ENCODE peak calls at places on chromosomes 16 and 17, in seven cellular contexts. One of them, this sample, is unnamed.

GRCh38 chr17:63154586-63155244 is 188.7 kb downstream of the TANC2 start:
- DNase-seq in K562: no peak
- DNase-seq in GM12878: no peak
- DNase-seq in HCT116: no peak
- DNase-seq in SK-N-SH: no peak
- DNase-seq in HepG2: no peak
- DNase-seq in H1: no peak
- DNase-seq in this sample: no peak

GRCh38 chr17:51046527-51047384 is 73.9 kb downstream of the SPAG9 start:
- DNase-seq in K562: no peak
- DNase-seq in GM12878: no peak
- DNase-seq in HCT116: no peak
- DNase-seq in SK-N-SH: peak
- DNase-seq in HepG2: peak
- DNase-seq in H1: peak
- DNase-seq in this sample: no peak

GRCh38 chr16:88619859-88620655 is 18.3 kb upstream of the IL17C start:
- DNase-seq in K562: no peak
- DNase-seq in GM12878: no peak
- DNase-seq in HCT116: no peak
- DNase-seq in SK-N-SH: no peak
- DNase-seq in HepG2: no peak
- DNase-seq in H1: no peak
- DNase-seq in this sample: no peak

GRCh38 chr17:53336281-53336680 is 486.4 kb upstream of the KIF2B start:
- DNase-seq in K562: no peak
- DNase-seq in GM12878: no peak
- DNase-seq in HCT116: no peak
- DNase-seq in SK-N-SH: no peak
- DNase-seq in HepG2: no peak
- DNase-seq in H1: no peak
- DNase-seq in this sample: no peak

GRCh38 chr17:15886804-15887203 is 58.1 kb upstream of the ADORA2B start:
- DNase-seq in K562: no peak
- DNase-seq in GM12878: no peak
- DNase-seq in HCT116: no peak
- DNase-seq in SK-N-SH: no peak
- DNase-seq in HepG2: no peak
- DNase-seq in H1: no peak
- DNase-seq in this sample: no peak

GRCh38 chr17:49910094-49910857 is 58.7 kb upstream of the DLX4 start:
- DNase-seq in K562: peak
- DNase-seq in GM12878: no peak
- DNase-seq in HCT116: no peak
- DNase-seq in SK-N-SH: peak
- DNase-seq in HepG2: no peak
- DNase-seq in H1: no peak
- DNase-seq in this sample: peak

GRCh38 chr17:45940826-45941225 is 46.5 kb downstream of the MAPT start:
- DNase-seq in K562: no peak
- DNase-seq in GM12878: no peak
- DNase-seq in HCT116: no peak
- DNase-seq in SK-N-SH: no peak
- DNase-seq in HepG2: no peak
- DNase-seq in H1: no peak
- DNase-seq in this sample: peak

GRCh38 chr16:57480127-57480753 is 6.1 kb downstream of the DOK4 start:
- DNase-seq in K562: peak
- DNase-seq in GM12878: no peak
- DNase-seq in HCT116: no peak
- DNase-seq in SK-N-SH: peak
- DNase-seq in HepG2: peak
- DNase-seq in H1: no peak
- DNase-seq in this sample: no peak

GRCh38 chr16:85090873-85091521 is 21.3 kb downstream of the CIBAR2 start:
- DNase-seq in K562: no peak
- DNase-seq in GM12878: no peak
- DNase-seq in HCT116: no peak
- DNase-seq in SK-N-SH: peak
- DNase-seq in HepG2: no peak
- DNase-seq in H1: no peak
- DNase-seq in this sample: no peak

GRCh38 chr17:48030531-48030930 is 7.1 kb downstream of the COPZ2 start:
- DNase-seq in K562: no peak
- DNase-seq in GM12878: no peak
- DNase-seq in HCT116: no peak
- DNase-seq in SK-N-SH: no peak
- DNase-seq in HepG2: no peak
- DNase-seq in H1: no peak
- DNase-seq in this sample: no peak

GRCh38 chr16:7505495-7505894 is 172.8 kb downstream of the RBFOX1 start:
- DNase-seq in K562: no peak
- DNase-seq in GM12878: no peak
- DNase-seq in HCT116: no peak
- DNase-seq in SK-N-SH: no peak
- DNase-seq in HepG2: no peak
- DNase-seq in H1: no peak
- DNase-seq in this sample: no peak

GRCh38 chr16:57372372-57373116 is at the start of gene CX3CL1:
- DNase-seq in K562: no peak
- DNase-seq in GM12878: no peak
- DNase-seq in HCT116: no peak
- DNase-seq in SK-N-SH: peak
- DNase-seq in HepG2: peak
- DNase-seq in H1: no peak
- DNase-seq in this sample: no peak

GRCh38 chr17:64992325-64992802 is 64.2 kb downstream of the GNA13 start:
- DNase-seq in K562: no peak
- DNase-seq in GM12878: no peak
- DNase-seq in HCT116: peak
- DNase-seq in SK-N-SH: no peak
- DNase-seq in HepG2: peak
- DNase-seq in H1: no peak
- DNase-seq in this sample: peak

GRCh38 chr16:71526111-71526998 is at the start of gene CHST4:
- DNase-seq in K562: no peak
- DNase-seq in GM12878: no peak
- DNase-seq in HCT116: no peak
- DNase-seq in SK-N-SH: no peak
- DNase-seq in HepG2: no peak
- DNase-seq in H1: peak
- DNase-seq in this sample: no peak

DNA sequence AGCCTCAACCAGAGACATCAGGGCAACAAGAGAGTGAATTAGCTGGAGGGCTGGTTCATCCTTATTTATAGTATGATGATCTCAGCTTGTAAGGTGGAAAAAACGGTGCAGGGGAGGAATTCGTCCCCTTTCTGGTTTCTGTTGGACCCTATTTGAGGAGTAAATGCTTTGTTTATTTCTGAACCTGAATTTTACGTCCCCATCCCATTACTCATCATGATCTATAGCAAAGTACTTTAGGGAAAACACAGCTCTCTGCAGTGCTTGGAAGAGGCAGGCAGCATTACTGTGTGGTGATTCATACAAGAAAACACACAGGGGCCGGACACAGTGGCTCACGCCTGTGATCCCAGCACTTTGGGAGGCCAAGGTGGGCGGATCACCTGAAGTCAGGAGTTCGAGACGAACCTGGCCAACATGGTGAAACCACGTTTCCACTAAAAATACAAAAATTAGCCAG is 8.0 kb upstream of the VAT1L start:
- DNase-seq in K562: no peak
- DNase-seq in GM12878: no peak
- DNase-seq in HCT116: peak
- DNase-seq in SK-N-SH: no peak
- DNase-seq in HepG2: peak
- DNase-seq in H1: no peak
- DNase-seq in this sample: no peak
- TF ChIP-seq JUND in K562: no peak
- TF ChIP-seq JUND in GM12878: no peak
- TF ChIP-seq JUND in HCT116: peak
- TF ChIP-seq JUND in SK-N-SH: peak
- TF ChIP-seq JUND in HepG2: peak
- TF ChIP-seq JUND in H1: no peak
- TF ChIP-seq JUND in this sample: no peak

GRCh38 chr17:17506893-17507464 is 10.8 kb upstream of the RASD1 start:
- DNase-seq in K562: no peak
- DNase-seq in GM12878: no peak
- DNase-seq in HCT116: no peak
- DNase-seq in SK-N-SH: peak
- DNase-seq in HepG2: no peak
- DNase-seq in H1: no peak
- DNase-seq in this sample: no peak

GRCh38 chr17:17506181-17506741 is 10.1 kb upstream of the RASD1 start:
- DNase-seq in K562: no peak
- DNase-seq in GM12878: no peak
- DNase-seq in HCT116: no peak
- DNase-seq in SK-N-SH: peak
- DNase-seq in HepG2: no peak
- DNase-seq in H1: no peak
- DNase-seq in this sample: no peak

GRCh38 chr17:17508641-17509591 is 12.7 kb upstream of the RASD1 start:
- DNase-seq in K562: peak
- DNase-seq in GM12878: no peak
- DNase-seq in HCT116: no peak
- DNase-seq in SK-N-SH: no peak
- DNase-seq in HepG2: no peak
- DNase-seq in H1: no peak
- DNase-seq in this sample: no peak

GRCh38 chr17:17508019-17508535 is 11.9 kb upstream of the RASD1 start:
- DNase-seq in K562: no peak
- DNase-seq in GM12878: no peak
- DNase-seq in HCT116: no peak
- DNase-seq in SK-N-SH: no peak
- DNase-seq in HepG2: no peak
- DNase-seq in H1: no peak
- DNase-seq in this sample: no peak

DNA sequence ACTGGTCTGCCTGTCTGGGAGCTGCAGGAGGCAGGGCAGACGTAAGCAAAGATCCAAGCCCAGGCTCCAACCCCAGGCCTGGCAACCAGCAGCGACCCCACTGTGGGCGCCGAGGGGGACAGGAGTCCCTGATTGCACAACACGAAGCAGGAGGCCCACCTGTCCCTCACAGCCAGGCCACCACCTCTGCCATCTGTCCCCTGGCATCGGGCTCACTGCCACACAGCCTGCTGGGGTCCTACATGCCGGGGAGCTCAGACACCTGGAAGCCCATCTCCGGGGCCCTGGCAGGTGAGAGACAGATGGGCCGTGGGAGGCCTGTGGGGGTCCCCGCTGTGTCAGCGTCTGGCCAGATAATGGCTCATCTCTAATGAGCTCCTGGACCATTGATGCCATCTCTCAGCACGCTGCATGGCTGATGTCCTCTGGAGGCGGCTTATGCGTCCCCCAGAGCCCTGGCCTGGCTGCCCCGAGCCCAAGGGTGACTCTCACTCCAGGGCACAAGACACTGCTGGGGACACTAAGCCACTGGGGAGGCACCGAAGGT is 11.3 kb upstream of the RASD1 start:
- DNase-seq in K562: no peak
- DNase-seq in GM12878: no peak
- DNase-seq in HCT116: no peak
- DNase-seq in SK-N-SH: no peak
- DNase-seq in HepG2: no peak
- DNase-seq in H1: no peak
- DNase-seq in this sample: no peak
- TF ChIP-seq JUND in K562: no peak
- TF ChIP-seq JUND in GM12878: no peak
- TF ChIP-seq JUND in HCT116: no peak
- TF ChIP-seq JUND in SK-N-SH: no peak
- TF ChIP-seq JUND in HepG2: no peak
- TF ChIP-seq JUND in H1: no peak
- TF ChIP-seq JUND in this sample: no peak

DNA sequence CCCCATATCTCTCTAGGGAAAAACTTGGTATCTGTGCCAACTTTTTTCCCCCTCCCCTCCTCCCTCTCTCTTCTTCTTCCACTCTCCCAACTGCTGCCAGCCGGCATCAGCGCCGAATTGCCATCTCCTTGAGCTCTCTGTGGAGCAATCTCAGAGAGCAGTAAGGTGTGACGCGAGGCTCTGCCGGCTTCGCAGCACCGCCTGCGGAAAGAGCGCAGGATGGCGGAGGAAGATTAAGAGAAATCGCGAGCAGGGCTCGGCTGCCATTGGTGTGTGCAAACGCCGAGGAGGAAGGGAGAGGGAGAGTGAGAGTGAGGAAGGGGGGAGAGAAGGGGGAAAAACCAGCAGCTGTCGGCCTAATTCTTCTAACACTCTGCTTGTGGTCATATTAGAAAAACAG is 44.2 kb downstream of the NEUROD2 start:
- DNase-seq in K562: no peak
- DNase-seq in GM12878: no peak
- DNase-seq in HCT116: no peak
- DNase-seq in SK-N-SH: peak
- DNase-seq in HepG2: no peak
- DNase-seq in H1: no peak
- DNase-seq in this sample: no peak
- TF ChIP-seq JUND in K562: no peak
- TF ChIP-seq JUND in GM12878: no peak
- TF ChIP-seq JUND in HCT116: no peak
- TF ChIP-seq JUND in SK-N-SH: no peak
- TF ChIP-seq JUND in HepG2: no peak
- TF ChIP-seq JUND in H1: no peak
- TF ChIP-seq JUND in this sample: no peak

GRCh38 chr16:51877686-51878085 is 669.3 kb downstream of the TOX3 start:
- DNase-seq in K562: no peak
- DNase-seq in GM12878: no peak
- DNase-seq in HCT116: no peak
- DNase-seq in SK-N-SH: no peak
- DNase-seq in HepG2: no peak
- DNase-seq in H1: no peak
- DNase-seq in this sample: no peak

GRCh38 chr16:51884773-51885172 is 662.2 kb downstream of the TOX3 start:
- DNase-seq in K562: no peak
- DNase-seq in GM12878: no peak
- DNase-seq in HCT116: no peak
- DNase-seq in SK-N-SH: no peak
- DNase-seq in HepG2: no peak
- DNase-seq in H1: no peak
- DNase-seq in this sample: no peak

GRCh38 chr16:51881731-51882130 is 665.2 kb downstream of the TOX3 start:
- DNase-seq in K562: no peak
- DNase-seq in GM12878: no peak
- DNase-seq in HCT116: no peak
- DNase-seq in SK-N-SH: no peak
- DNase-seq in HepG2: no peak
- DNase-seq in H1: no peak
- DNase-seq in this sample: no peak

GRCh38 chr16:51876934-51877333 is 670.0 kb downstream of the TOX3 start:
- DNase-seq in K562: no peak
- DNase-seq in GM12878: no peak
- DNase-seq in HCT116: no peak
- DNase-seq in SK-N-SH: no peak
- DNase-seq in HepG2: no peak
- DNase-seq in H1: no peak
- DNase-seq in this sample: no peak

GRCh38 chr16:51880776-51881175 is 666.2 kb downstream of the TOX3 start:
- DNase-seq in K562: no peak
- DNase-seq in GM12878: no peak
- DNase-seq in HCT116: no peak
- DNase-seq in SK-N-SH: no peak
- DNase-seq in HepG2: no peak
- DNase-seq in H1: no peak
- DNase-seq in this sample: no peak
- TF ChIP-seq JUND in K562: no peak
- TF ChIP-seq JUND in GM12878: no peak
- TF ChIP-seq JUND in HCT116: no peak
- TF ChIP-seq JUND in SK-N-SH: no peak
- TF ChIP-seq JUND in HepG2: no peak
- TF ChIP-seq JUND in H1: no peak
- TF ChIP-seq JUND in this sample: no peak